ENCODE peak calls at places on chromosomes 5 and 9, in seven cellular contexts. A is activated B cell treated with CpG ODN at 0.5 μM for 24 hours, I is endothelial cell, S is BE2C, L is A673, M is astrocyte, X is cardiac fibroblast. H is an unnamed sample.

GRCh38 chr5:149141957-149142851 is 911 bp downstream of the ABLIM3 start:
- DNase-seq in A (no peak), I (no peak), S (no peak), L (no peak), M (no peak), X (peak; percentile 62), H (peak; percentile 47)

GRCh38 chr5:172163346-172163745 is 24.7 kb downstream of the STK10 start:
- DNase-seq in A (no peak), I (no peak), S (no peak), L (no peak), M (no peak), X (peak; percentile 23), H (no peak)

GRCh38 chr9:124290743-124291554 is 33.2 kb downstream of the NEK6 start:
- DNase-seq in A (no peak), I (no peak), S (no peak), L (peak; percentile 39), M (no peak), X (no peak), H (no peak)

GRCh38 chr9:87425202-87425601 is 72.5 kb upstream of the DAPK1 start:
- DNase-seq in A (no peak), I (no peak), S (no peak), L (no peak), M (no peak), X (no peak), H (peak; percentile 62)

GRCh38 chr5:178529080-178529479 is 61.1 kb downstream of the COL23A1 start:
- DNase-seq in A (no peak), I (no peak), S (no peak), L (no peak), M (no peak), X (no peak), H (no peak)

GRCh38 chr9:98997580-98997979 is 53.9 kb downstream of the COL15A1 start:
- DNase-seq in A (no peak), I (no peak), S (no peak), L (no peak), M (peak; percentile 55), X (peak; percentile 70), H (no peak)

GRCh38 chr5:13382232-13382631 is 562.3 kb downstream of the DNAH5 start:
- DNase-seq in A (no peak), I (no peak), S (no peak), L (no peak), M (no peak), X (no peak), H (no peak)

GRCh38 chr5:150142800-150143724 is 12.6 kb downstream of the PDGFRB start:
- DNase-seq in A (no peak), I (no peak), S (peak; percentile 88), L (no peak), M (peak; percentile 94), X (peak; percentile 94), H (peak; percentile 93)

GRCh38 chr5:94376672-94377345 is 241.6 kb downstream of the KIAA0825 start:
- DNase-seq in A (no peak), I (no peak), S (peak; percentile 64), L (no peak), M (no peak), X (no peak), H (peak; percentile 50)

GRCh38 chr5:83035373-83036170 is 41.6 kb downstream of the TMEM167A start:
- DNase-seq in A (no peak), I (no peak), S (peak; percentile 79), L (peak; percentile 20), M (no peak), X (peak; percentile 42), H (no peak)

GRCh38 chr5:2905741-2906140 is 154.3 kb upstream of the IRX2 start:
- DNase-seq in A (no peak), I (no peak), S (no peak), L (no peak), M (no peak), X (no peak), H (no peak)

GRCh38 chr9:38075272-38075671 is 6.2 kb upstream of the SHB start:
- DNase-seq in A (no peak), I (no peak), S (no peak), L (no peak), M (no peak), X (no peak), H (no peak)

GRCh38 chr5:1799110-1799601 is 481 bp downstream of the MRPL36 start:
- DNase-seq in A (no peak), I (peak; percentile 23), S (no peak), L (no peak), M (no peak), X (peak; percentile 25), H (no peak)

GRCh38 chr5:138654281-138654867 is 79.2 kb upstream of the HSPA9 start:
- DNase-seq in A (no peak), I (no peak), S (peak; percentile 40), L (no peak), M (peak; percentile 76), X (no peak), H (no peak)

GRCh38 chr5:175873090-175873454 is 1.7 kb downstream of the CPLX2 start:
- DNase-seq in A (no peak), I (peak; percentile 76), S (peak; percentile 84), L (peak; percentile 5), M (no peak), X (no peak), H (no peak)

GRCh38 chr9:127629468-127630081 is 17.5 kb downstream of the STXBP1 start:
- DNase-seq in A (no peak), I (no peak), S (no peak), L (no peak), M (no peak), X (no peak), H (no peak)

GRCh38 chr5:138439537-138440225 is 824 bp downstream of the REEP2 start:
- DNase-seq in A (no peak), I (no peak), S (peak; percentile 54), L (peak; percentile 15), M (no peak), X (no peak), H (no peak)

GRCh38 chr5:84191296-84191695 is 193.4 kb downstream of the EDIL3 start:
- DNase-seq in A (no peak), I (no peak), S (peak; percentile 15), L (no peak), M (peak; percentile 60), X (peak; percentile 28), H (no peak)

GRCh38 chr5:160171656-160172055 is 52.4 kb upstream of the PWWP2A start:
- DNase-seq in A (no peak), I (no peak), S (no peak), L (peak; percentile 50), M (no peak), X (peak; percentile 74), H (no peak)

GRCh38 chr5:470961-471749 is 28.2 kb downstream of the EXOC3 start:
- DNase-seq in A (peak; percentile 17), I (no peak), S (no peak), L (no peak), M (no peak), X (no peak), H (peak; percentile 40)

GRCh38 chr9:131095666-131096489 is 453 bp upstream of the AIF1L start:
- DNase-seq in A (no peak), I (peak; percentile 65), S (peak; percentile 51), L (peak; percentile 64), M (no peak), X (peak; percentile 12), H (no peak)

DNA sequence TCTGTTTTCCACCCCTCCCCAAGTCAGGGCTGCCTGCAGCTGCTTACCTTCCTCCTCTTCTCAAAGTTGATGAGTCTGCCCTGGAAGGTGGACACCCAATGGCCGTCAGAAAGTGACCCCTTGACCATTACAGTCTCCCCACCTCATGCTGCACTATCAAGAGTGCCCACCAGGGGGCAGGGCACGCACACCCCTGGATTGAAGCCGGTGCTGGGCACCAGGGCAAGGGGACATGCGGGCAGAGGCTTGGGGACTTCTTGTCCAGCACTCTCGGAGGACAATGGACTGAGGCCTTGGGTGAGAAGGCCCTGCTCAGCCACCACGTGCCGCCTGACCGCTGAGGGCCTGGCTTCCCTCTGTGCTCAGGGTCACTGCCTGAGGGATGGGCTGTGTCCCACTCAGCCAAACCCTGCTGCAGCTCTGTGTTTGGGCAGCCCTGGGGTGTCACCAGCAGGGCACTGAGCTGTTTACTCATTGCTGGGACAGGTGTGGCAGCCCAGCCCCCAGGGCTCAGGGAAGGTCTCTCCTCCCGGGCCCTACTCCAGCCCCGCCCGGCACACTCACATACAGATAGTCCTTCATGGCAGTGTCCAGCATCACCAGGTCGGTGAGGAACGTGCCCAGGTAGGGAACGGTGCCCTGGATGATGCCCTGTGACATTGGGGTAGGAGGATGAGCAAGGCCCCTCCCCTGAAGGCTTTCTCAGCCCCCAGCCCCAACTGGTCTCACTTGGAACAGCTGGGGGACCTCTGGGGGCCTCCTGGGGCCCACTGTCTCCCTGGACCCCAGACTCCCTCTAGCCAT is 17.7 kb downstream of the RALGDS start:
- DNase-seq in A (peak; percentile 69), I (peak; percentile 79), S (peak; percentile 67), L (peak; percentile 26), M (no peak), X (peak; percentile 45), H (peak; percentile 79)
- TF ChIP-seq CTCF in A (peak; percentile 71), I (peak; percentile 97), S (peak; percentile 93), L (peak; percentile 88), M (peak; percentile 86), X (peak; percentile 94), H (peak; percentile 94)

GRCh38 chr5:25009063-25009462 is 364.3 kb upstream of the CDH10 start:
- DNase-seq in A (no peak), I (no peak), S (no peak), L (no peak), M (peak; percentile 22), X (no peak), H (no peak)

DNA sequence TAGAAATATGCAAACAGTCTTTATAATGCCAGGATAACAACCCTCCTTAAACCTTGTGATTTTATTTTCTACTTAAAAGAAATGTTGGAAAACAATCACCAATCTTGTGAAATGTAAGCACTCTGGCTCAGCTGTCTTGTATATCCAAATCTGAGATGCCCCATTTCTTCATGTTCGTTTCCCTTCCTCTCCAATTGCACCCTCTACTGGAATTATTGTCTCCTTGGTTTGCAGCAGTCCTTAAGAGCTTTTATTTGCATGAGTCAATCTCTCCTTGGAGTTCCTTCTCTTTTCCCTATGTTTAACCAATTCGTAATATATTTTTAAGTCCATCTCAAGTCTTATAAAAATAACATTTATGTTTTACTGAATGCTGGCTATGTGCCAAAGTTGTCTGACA is 362.0 kb upstream of the CDH10 start:
- DNase-seq in A (no peak), I (peak; percentile 5), S (no peak), L (peak; percentile 69), M (peak; percentile 64), X (peak; percentile 0), H (no peak)
- TF ChIP-seq CTCF in A (no peak), I (no peak), S (peak; percentile 76), L (peak; percentile 58), M (peak; percentile 47), X (no peak), H (no peak)

GRCh38 chr5:179679014-179679674 is 1.7 kb downstream of the CBY3 start:
- DNase-seq in A (peak; percentile 58), I (peak; percentile 69), S (peak; percentile 18), L (peak; percentile 66), M (peak; percentile 48), X (peak; percentile 64), H (peak; percentile 70)
- TF ChIP-seq CTCF in A (no peak), I (peak; percentile 26), S (no peak), L (peak; percentile 54), M (no peak), X (peak; percentile 12), H (peak; percentile 61)

DNA sequence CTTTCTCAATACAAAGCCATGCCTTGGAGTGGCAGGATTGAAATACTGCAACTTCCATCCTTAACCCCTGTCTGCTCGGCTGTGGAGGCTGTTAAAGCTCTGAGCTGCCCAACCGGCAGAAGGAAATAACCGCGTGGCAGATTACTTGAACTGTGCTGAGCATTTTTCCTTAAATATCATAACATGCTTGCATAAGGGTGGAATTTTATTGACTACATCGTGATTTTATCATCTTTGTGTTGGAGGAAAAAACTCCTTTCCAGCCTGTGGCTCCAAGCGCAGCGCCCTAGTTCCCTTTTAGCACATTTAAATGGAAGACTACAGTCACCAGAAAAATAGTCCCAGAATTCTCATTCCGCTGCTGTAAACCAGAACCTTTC is 1.6 kb downstream of the SHC3 start:
- DNase-seq in A (no peak), I (no peak), S (peak; percentile 46), L (peak; percentile 37), M (peak; percentile 59), X (peak; percentile 69), H (no peak)
- TF ChIP-seq CTCF in A (no peak), I (no peak), S (no peak), L (no peak), M (no peak), X (no peak), H (no peak)

H was measured in CD14-positive monocyte.